ENCODE peak calls at places on chromosomes 4 and X, in nine cellular contexts. One of them, this sample, is unnamed.

GRCh38 chr4:81412941-81413488 is 58.7 kb downstream of the RASGEF1B start:
- DNase-seq in uterus: no peak
- DNase-seq in fibroblast of lung: no peak
- DNase-seq in fibroblast of mammary gland: no peak
- DNase-seq in H7: no peak
- DNase-seq in SK-N-SH: no peak
- DNase-seq in thyroid gland: no peak
- DNase-seq in AG10803: no peak
- DNase-seq in neural progenitor cell: no peak
- DNase-seq in this sample: no peak

GRCh38 chr4:105859233-105859632 is 36.0 kb upstream of the NPNT start:
- DNase-seq in neural progenitor cell: no peak
- DNase-seq in H7: no peak
- DNase-seq in fibroblast of lung: peak
- DNase-seq in AG10803: peak
- DNase-seq in fibroblast of mammary gland: peak
- DNase-seq in SK-N-SH: no peak
- DNase-seq in thyroid gland: no peak
- DNase-seq in uterus: no peak
- DNase-seq in this sample: peak

GRCh38 chr4:110514889-110515479 is 39.0 kb downstream of the ENPEP start:
- DNase-seq in uterus: no peak
- DNase-seq in SK-N-SH: peak
- DNase-seq in fibroblast of lung: peak
- DNase-seq in H7: no peak
- DNase-seq in thyroid gland: no peak
- DNase-seq in neural progenitor cell: peak
- DNase-seq in fibroblast of mammary gland: peak
- DNase-seq in AG10803: peak
- DNase-seq in this sample: no peak

GRCh38 chr4:121736735-121737351 is 28.1 kb downstream of the SMIM43 start:
- DNase-seq in neural progenitor cell: peak
- DNase-seq in thyroid gland: no peak
- DNase-seq in fibroblast of lung: peak
- DNase-seq in uterus: peak
- DNase-seq in H7: peak
- DNase-seq in fibroblast of mammary gland: peak
- DNase-seq in SK-N-SH: peak
- DNase-seq in AG10803: peak
- DNase-seq in this sample: no peak

GRCh38 chrX:73868916-73869315 is 305.9 kb downstream of the CHIC1 start:
- DNase-seq in thyroid gland: no peak
- DNase-seq in neural progenitor cell: no peak
- DNase-seq in AG10803: no peak
- DNase-seq in fibroblast of lung: no peak
- DNase-seq in uterus: no peak
- DNase-seq in H7: peak
- DNase-seq in fibroblast of mammary gland: no peak
- DNase-seq in SK-N-SH: no peak
- DNase-seq in this sample: no peak

GRCh38 chr4:74447636-74448233 is 2.8 kb downstream of the AREG start:
- DNase-seq in fibroblast of lung: peak
- DNase-seq in AG10803: no peak
- DNase-seq in uterus: no peak
- DNase-seq in neural progenitor cell: no peak
- DNase-seq in fibroblast of mammary gland: peak
- DNase-seq in H7: no peak
- DNase-seq in SK-N-SH: no peak
- DNase-seq in thyroid gland: no peak
- DNase-seq in this sample: no peak

GRCh38 chr4:189206953-189207352 is 733.7 kb upstream of the FRG1 start:
- DNase-seq in neural progenitor cell: no peak
- DNase-seq in H7: no peak
- DNase-seq in fibroblast of mammary gland: no peak
- DNase-seq in SK-N-SH: peak
- DNase-seq in AG10803: no peak
- DNase-seq in thyroid gland: no peak
- DNase-seq in fibroblast of lung: peak
- DNase-seq in uterus: no peak
- DNase-seq in this sample: no peak

GRCh38 chr4:140343303-140343702 is 30.1 kb upstream of the SCOC start:
- DNase-seq in thyroid gland: peak
- DNase-seq in fibroblast of mammary gland: no peak
- DNase-seq in H7: no peak
- DNase-seq in SK-N-SH: no peak
- DNase-seq in uterus: no peak
- DNase-seq in neural progenitor cell: no peak
- DNase-seq in AG10803: no peak
- DNase-seq in fibroblast of lung: peak
- DNase-seq in this sample: no peak

GRCh38 chrX:15165832-15166231 is 104.1 kb downstream of the ASB9 start:
- DNase-seq in neural progenitor cell: no peak
- DNase-seq in AG10803: no peak
- DNase-seq in H7: no peak
- DNase-seq in thyroid gland: no peak
- DNase-seq in uterus: no peak
- DNase-seq in SK-N-SH: no peak
- DNase-seq in fibroblast of lung: no peak
- DNase-seq in fibroblast of mammary gland: no peak
- DNase-seq in this sample: no peak

GRCh38 chr4:121164291-121164690 is at the start of gene TNIP3:
- DNase-seq in thyroid gland: no peak
- DNase-seq in H7: no peak
- DNase-seq in fibroblast of lung: no peak
- DNase-seq in AG10803: peak
- DNase-seq in uterus: no peak
- DNase-seq in fibroblast of mammary gland: peak
- DNase-seq in SK-N-SH: no peak
- DNase-seq in neural progenitor cell: no peak
- DNase-seq in this sample: no peak

GRCh38 chr4:10732235-10732975 is 47.8 kb upstream of the CLNK start:
- DNase-seq in neural progenitor cell: no peak
- DNase-seq in fibroblast of mammary gland: no peak
- DNase-seq in thyroid gland: no peak
- DNase-seq in SK-N-SH: no peak
- DNase-seq in uterus: no peak
- DNase-seq in fibroblast of lung: no peak
- DNase-seq in H7: no peak
- DNase-seq in AG10803: no peak
- DNase-seq in this sample: no peak

GRCh38 chr4:112284662-112285411 is 867 bp downstream of the TIFA start:
- DNase-seq in AG10803: peak
- DNase-seq in neural progenitor cell: no peak
- DNase-seq in H7: peak
- DNase-seq in fibroblast of mammary gland: no peak
- DNase-seq in uterus: no peak
- DNase-seq in SK-N-SH: peak
- DNase-seq in fibroblast of lung: peak
- DNase-seq in thyroid gland: peak
- DNase-seq in this sample: no peak

GRCh38 chrX:45850775-45851433 is 650.2 kb upstream of the DIPK2B start:
- DNase-seq in H7: peak
- DNase-seq in thyroid gland: peak
- DNase-seq in AG10803: peak
- DNase-seq in SK-N-SH: peak
- DNase-seq in uterus: peak
- DNase-seq in fibroblast of mammary gland: peak
- DNase-seq in fibroblast of lung: peak
- DNase-seq in neural progenitor cell: peak
- DNase-seq in this sample: no peak

GRCh38 chr4:82436780-82437179 is 6.4 kb downstream of the ENOPH1 start:
- DNase-seq in thyroid gland: no peak
- DNase-seq in fibroblast of lung: no peak
- DNase-seq in H7: no peak
- DNase-seq in uterus: no peak
- DNase-seq in neural progenitor cell: no peak
- DNase-seq in AG10803: no peak
- DNase-seq in fibroblast of mammary gland: no peak
- DNase-seq in SK-N-SH: no peak
- DNase-seq in this sample: no peak

GRCh38 chrX:103437147-103437873 is 61.0 kb downstream of the BEX3 start:
- DNase-seq in SK-N-SH: no peak
- DNase-seq in fibroblast of mammary gland: peak
- DNase-seq in H7: no peak
- DNase-seq in uterus: no peak
- DNase-seq in thyroid gland: no peak
- DNase-seq in neural progenitor cell: no peak
- DNase-seq in AG10803: no peak
- DNase-seq in fibroblast of lung: no peak
- DNase-seq in this sample: no peak

GRCh38 chr4:30821891-30822612 is 101.9 kb downstream of the PCDH7 start:
- DNase-seq in fibroblast of mammary gland: peak
- DNase-seq in H7: no peak
- DNase-seq in fibroblast of lung: peak
- DNase-seq in thyroid gland: no peak
- DNase-seq in neural progenitor cell: no peak
- DNase-seq in uterus: no peak
- DNase-seq in SK-N-SH: peak
- DNase-seq in AG10803: no peak
- DNase-seq in this sample: no peak

DNA sequence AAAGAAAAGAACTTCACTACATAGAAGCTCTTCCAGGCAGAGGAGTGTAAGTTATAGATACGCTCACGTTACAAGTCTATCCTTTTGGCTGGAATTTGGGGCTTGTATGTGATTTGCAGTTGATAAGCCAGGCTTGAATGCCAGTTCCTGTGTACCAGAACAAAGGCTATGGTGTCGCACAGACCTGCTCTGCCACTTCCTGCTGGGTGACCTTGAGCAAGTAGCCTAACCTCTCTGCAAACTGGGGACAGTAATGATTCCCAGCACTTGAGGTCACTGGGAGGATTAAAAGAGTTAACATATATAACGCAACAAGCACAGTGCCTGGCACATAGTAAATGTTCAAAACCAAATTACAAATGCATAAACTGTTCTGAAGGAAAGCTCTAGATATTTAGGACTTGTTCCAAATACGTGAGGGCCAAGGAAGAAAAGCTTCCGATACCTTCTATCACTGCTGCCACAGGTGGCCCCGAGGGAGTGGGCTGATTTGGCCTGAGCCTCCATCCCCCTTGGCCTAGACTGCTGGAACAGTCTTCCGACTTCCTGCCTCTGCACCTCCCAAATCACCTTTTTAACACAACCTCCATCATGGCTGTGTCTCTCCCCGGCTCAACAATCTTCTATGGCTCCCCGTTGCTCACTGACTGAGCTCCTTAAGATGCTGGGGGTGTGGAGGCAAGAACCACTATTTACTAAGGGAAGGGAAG is 1.3 kb upstream of the SOWAHD start:
- DNase-seq in AG10803: no peak
- DNase-seq in fibroblast of lung: no peak
- DNase-seq in H7: no peak
- DNase-seq in uterus: no peak
- DNase-seq in thyroid gland: no peak
- DNase-seq in SK-N-SH: no peak
- DNase-seq in neural progenitor cell: no peak
- DNase-seq in fibroblast of mammary gland: no peak
- DNase-seq in this sample: no peak
- H3K4me3 ChIP-seq in AG10803: no peak
- H3K4me3 ChIP-seq in fibroblast of lung: no peak
- H3K4me3 ChIP-seq in H7: no peak
- H3K4me3 ChIP-seq in uterus: no peak
- H3K4me3 ChIP-seq in thyroid gland: no peak
- H3K4me3 ChIP-seq in SK-N-SH: no peak
- H3K4me3 ChIP-seq in neural progenitor cell: no peak
- H3K4me3 ChIP-seq in fibroblast of mammary gland: no peak
- H3K4me3 ChIP-seq in this sample: no peak

GRCh38 chrX:69285401-69285871 is 120.2 kb upstream of the PJA1 start:
- DNase-seq in SK-N-SH: peak
- DNase-seq in neural progenitor cell: peak
- DNase-seq in AG10803: no peak
- DNase-seq in fibroblast of mammary gland: no peak
- DNase-seq in H7: no peak
- DNase-seq in uterus: peak
- DNase-seq in fibroblast of lung: peak
- DNase-seq in thyroid gland: no peak
- DNase-seq in this sample: no peak
- H3K4me3 ChIP-seq in SK-N-SH: peak
- H3K4me3 ChIP-seq in neural progenitor cell: no peak
- H3K4me3 ChIP-seq in AG10803: peak
- H3K4me3 ChIP-seq in fibroblast of mammary gland: peak
- H3K4me3 ChIP-seq in H7: peak
- H3K4me3 ChIP-seq in uterus: peak
- H3K4me3 ChIP-seq in fibroblast of lung: peak
- H3K4me3 ChIP-seq in thyroid gland: no peak
- H3K4me3 ChIP-seq in this sample: peak

GRCh38 chrX:79107891-79108718 is 36.4 kb upstream of the GPR174 start:
- DNase-seq in uterus: no peak
- DNase-seq in neural progenitor cell: no peak
- DNase-seq in AG10803: no peak
- DNase-seq in thyroid gland: no peak
- DNase-seq in fibroblast of lung: no peak
- DNase-seq in H7: no peak
- DNase-seq in fibroblast of mammary gland: peak
- DNase-seq in SK-N-SH: no peak
- DNase-seq in this sample: no peak
- H3K4me3 ChIP-seq in uterus: no peak
- H3K4me3 ChIP-seq in neural progenitor cell: no peak
- H3K4me3 ChIP-seq in AG10803: no peak
- H3K4me3 ChIP-seq in thyroid gland: no peak
- H3K4me3 ChIP-seq in fibroblast of lung: no peak
- H3K4me3 ChIP-seq in H7: no peak
- H3K4me3 ChIP-seq in fibroblast of mammary gland: no peak
- H3K4me3 ChIP-seq in SK-N-SH: no peak
- H3K4me3 ChIP-seq in this sample: no peak

GRCh38 chrX:43975747-43976146 is 2.6 kb upstream of the NDP start:
- DNase-seq in SK-N-SH: no peak
- DNase-seq in neural progenitor cell: no peak
- DNase-seq in uterus: no peak
- DNase-seq in thyroid gland: no peak
- DNase-seq in H7: no peak
- DNase-seq in AG10803: no peak
- DNase-seq in fibroblast of lung: no peak
- DNase-seq in fibroblast of mammary gland: no peak
- DNase-seq in this sample: no peak

GRCh38 chrX:43971966-43972961 is 926 bp downstream of the NDP start:
- DNase-seq in H7: no peak
- DNase-seq in fibroblast of mammary gland: peak
- DNase-seq in neural progenitor cell: no peak
- DNase-seq in SK-N-SH: no peak
- DNase-seq in thyroid gland: no peak
- DNase-seq in AG10803: no peak
- DNase-seq in fibroblast of lung: peak
- DNase-seq in uterus: no peak
- DNase-seq in this sample: no peak

GRCh38 chrX:43974736-43975135 is 1.5 kb upstream of the NDP start:
- DNase-seq in fibroblast of mammary gland: peak
- DNase-seq in uterus: no peak
- DNase-seq in thyroid gland: no peak
- DNase-seq in SK-N-SH: no peak
- DNase-seq in neural progenitor cell: no peak
- DNase-seq in AG10803: no peak
- DNase-seq in H7: no peak
- DNase-seq in fibroblast of lung: no peak
- DNase-seq in this sample: no peak

GRCh38 chrX:43974076-43974475 is 886 bp upstream of the NDP start:
- DNase-seq in fibroblast of lung: no peak
- DNase-seq in SK-N-SH: no peak
- DNase-seq in uterus: no peak
- DNase-seq in fibroblast of mammary gland: no peak
- DNase-seq in neural progenitor cell: no peak
- DNase-seq in thyroid gland: no peak
- DNase-seq in H7: no peak
- DNase-seq in AG10803: no peak
- DNase-seq in this sample: no peak

GRCh38 chrX:43973249-43973672 is at the start of gene NDP:
- DNase-seq in fibroblast of lung: peak
- DNase-seq in AG10803: no peak
- DNase-seq in SK-N-SH: peak
- DNase-seq in uterus: no peak
- DNase-seq in fibroblast of mammary gland: peak
- DNase-seq in neural progenitor cell: peak
- DNase-seq in thyroid gland: no peak
- DNase-seq in H7: no peak
- DNase-seq in this sample: no peak
- H3K4me3 ChIP-seq in fibroblast of lung: peak
- H3K4me3 ChIP-seq in AG10803: peak
- H3K4me3 ChIP-seq in SK-N-SH: peak
- H3K4me3 ChIP-seq in uterus: peak
- H3K4me3 ChIP-seq in fibroblast of mammary gland: peak
- H3K4me3 ChIP-seq in neural progenitor cell: peak
- H3K4me3 ChIP-seq in thyroid gland: no peak
- H3K4me3 ChIP-seq in H7: peak
- H3K4me3 ChIP-seq in this sample: peak

This sample was measured in skeletal muscle cell.